ENCODE peak calls at places on chromosomes 16 and 17, in ten cellular contexts. Z is fibroblast of lung, R is EL, T is uterus, K is heart right ventricle, L is NCI-H446, V is NCI-H2171, I is NCI-H1417, J is left kidney, C is ovary. E is an unnamed sample.

GRCh38 chr17:78924481-78925151 is 571 bp downstream of the TIMP2 start:
- DNase-seq in V (no peak), T (no peak), C (peak; percentile 68), R (peak; percentile 51), I (peak; percentile 31), K (peak; percentile 25), Z (no peak), L (peak; percentile 22), J (peak; percentile 78), E (no peak)

GRCh38 chr17:50147841-50148225 is 2.6 kb downstream of the PPP1R9B start:
- DNase-seq in R (peak; percentile 42), L (no peak), K (no peak), Z (peak; percentile 31), V (no peak), I (no peak), T (no peak), C (peak; percentile 62), J (peak; percentile 69), E (no peak)

GRCh38 chr17:1228752-1229353 is 41.4 kb upstream of the BHLHA9 start:
- DNase-seq in J (peak; percentile 38), V (no peak), R (no peak), C (no peak), T (no peak), K (no peak), Z (no peak), I (peak; percentile 15), L (no peak), E (no peak)

GRCh38 chr17:44398692-44399691 is 9.5 kb upstream of the ITGA2B start:
- DNase-seq in Z (no peak), K (no peak), L (no peak), T (no peak), J (no peak), R (no peak), I (no peak), V (no peak), C (no peak), E (no peak)

GRCh38 chr16:77931058-77931457 is 91.3 kb upstream of the CLEC3A start:
- DNase-seq in C (no peak), L (no peak), Z (no peak), J (no peak), R (no peak), V (no peak), T (no peak), I (no peak), K (no peak), E (no peak)

GRCh38 chr17:18225562-18226283 is at the start of gene LLGL1:
- DNase-seq in R (peak; percentile 18), K (peak; percentile 35), L (no peak), Z (no peak), J (no peak), T (no peak), V (no peak), C (no peak), I (peak; percentile 45), E (no peak)

GRCh38 chr17:5418858-5419355 is 555 bp downstream of the NUP88 start:
- DNase-seq in L (peak; percentile 22), Z (peak; percentile 41), K (peak; percentile 23), T (no peak), J (peak; percentile 83), C (peak; percentile 42), I (peak; percentile 59), V (no peak), R (peak; percentile 34), E (no peak)

GRCh38 chr17:36994438-36994837 is 45.7 kb downstream of the AATF start:
- DNase-seq in I (no peak), J (peak; percentile 11), L (no peak), R (peak; percentile 63), C (no peak), Z (no peak), V (no peak), T (no peak), K (no peak), E (no peak)

GRCh38 chr16:4954714-4955113 is 3.4 kb upstream of the SEC14L5 start:
- DNase-seq in I (no peak), C (no peak), T (no peak), J (no peak), Z (no peak), K (no peak), V (no peak), L (peak; percentile 55), R (no peak), E (no peak)

GRCh38 chr17:83025636-83026280 is 53.7 kb upstream of the METRNL start:
- DNase-seq in Z (no peak), T (no peak), K (no peak), C (no peak), R (no peak), J (no peak), L (no peak), I (no peak), V (no peak), E (no peak)

E was measured in HFF-Myc.